ENCODE peak calls at places on chromosomes 12 and 14, in six cellular contexts. R is neuronal stem cell, Z is H9, V is mesenchymal stem cell, B is mesendoderm, M is trophoblast cell. K is an unnamed sample.

GRCh38 chr12:128798543-128799341 is 25.0 kb downstream of the SLC15A4 start:
- DNase-seq in R (no peak), Z (no peak), V (no peak), B (no peak), M (no peak), K (no peak)

GRCh38 chr12:6751767-6752166 is 1.2 kb downstream of the MLF2 start:
- DNase-seq in R (no peak), Z (no peak), V (no peak), B (no peak), M (no peak), K (no peak)

GRCh38 chr14:22188346-22188745 is 400.7 kb downstream of the DAD1 start:
- DNase-seq in R (no peak), Z (no peak), V (no peak), B (no peak), M (no peak), K (peak)

GRCh38 chr12:124764451-124764850 is 99.2 kb downstream of the SCARB1 start:
- DNase-seq in R (no peak), Z (no peak), V (peak), B (peak), M (peak), K (peak)

GRCh38 chr14:92867246-92867925 is 55.6 kb upstream of the CHGA start:
- DNase-seq in R (no peak), Z (no peak), V (no peak), B (no peak), M (no peak), K (no peak)

GRCh38 chr12:64912501-64912900 is 88.1 kb downstream of the TBC1D30 start:
- DNase-seq in R (no peak), Z (no peak), V (no peak), B (no peak), M (no peak), K (peak)

GRCh38 chr14:22658951-22659350 is 14.8 kb upstream of the OR6J1 start:
- DNase-seq in R (no peak), Z (no peak), V (no peak), B (no peak), M (no peak), K (no peak)

GRCh38 chr12:123389560-123390351 is 5.8 kb downstream of the KMT5A start:
- DNase-seq in R (no peak), Z (peak), V (peak), B (peak), M (peak), K (no peak)

GRCh38 chr14:67515386-67516079 is 17.6 kb upstream of the PLEKHH1 start:
- DNase-seq in R (no peak), Z (peak), V (no peak), B (no peak), M (no peak), K (no peak)

GRCh38 chr14:73748858-73749357 is 34.7 kb upstream of the PNMA1 start:
- DNase-seq in R (no peak), Z (no peak), V (no peak), B (no peak), M (no peak), K (no peak)

GRCh38 chr12:90621927-90622326 is 333.0 kb downstream of the CCER1 start:
- DNase-seq in R (no peak), Z (no peak), V (peak), B (no peak), M (no peak), K (peak)

GRCh38 chr12:48716493-48717251 is at the start of gene CCNT1:
- DNase-seq in R (peak), Z (peak), V (peak), B (peak), M (peak), K (peak)

GRCh38 chr12:47408171-47408871 is 297.5 kb downstream of the RPAP3 start:
- DNase-seq in R (no peak), Z (peak), V (no peak), B (peak), M (no peak), K (no peak)

GRCh38 chr12:26606911-26607310 is 226.1 kb downstream of the ITPR2 start:
- DNase-seq in R (no peak), Z (no peak), V (no peak), B (no peak), M (no peak), K (no peak)

GRCh38 chr14:104881369-104881979 is 16.4 kb downstream of the CEP170B start:
- DNase-seq in R (no peak), Z (no peak), V (no peak), B (no peak), M (no peak), K (no peak)

GRCh38 chr14:35532783-35533356 is 1.1 kb upstream of the INSM2 start:
- DNase-seq in R (no peak), Z (no peak), V (no peak), B (no peak), M (no peak), K (no peak)

GRCh38 chr12:106126441-106127288 is 12.1 kb downstream of the NUAK1 start:
- DNase-seq in R (no peak), Z (no peak), V (peak), B (no peak), M (no peak), K (peak)

GRCh38 chr12:104638218-104638617 is 181.5 kb downstream of the CHST11 start:
- DNase-seq in R (no peak), Z (no peak), V (no peak), B (no peak), M (no peak), K (no peak)

GRCh38 chr12:107362960-107363359 is 269.6 kb upstream of the CRY1 start:
- DNase-seq in R (peak), Z (no peak), V (no peak), B (no peak), M (no peak), K (no peak)

GRCh38 chr12:11981174-11981733 is 89.5 kb upstream of the BCL2L14 start:
- DNase-seq in R (no peak), Z (no peak), V (no peak), B (no peak), M (no peak), K (no peak)

GRCh38 chr12:65557425-65558167 is 266.7 kb upstream of the HMGA2 start:
- DNase-seq in R (no peak), Z (no peak), V (no peak), B (no peak), M (no peak), K (no peak)

GRCh38 chr12:52744493-52745156 is 32.5 kb downstream of the KRT76 start:
- DNase-seq in R (no peak), Z (no peak), V (no peak), B (no peak), M (no peak), K (no peak)
- H3K18ac ChIP-seq in R (no peak), Z (no peak), V (no peak), B (no peak), M (no peak), K (no peak)

DNA sequence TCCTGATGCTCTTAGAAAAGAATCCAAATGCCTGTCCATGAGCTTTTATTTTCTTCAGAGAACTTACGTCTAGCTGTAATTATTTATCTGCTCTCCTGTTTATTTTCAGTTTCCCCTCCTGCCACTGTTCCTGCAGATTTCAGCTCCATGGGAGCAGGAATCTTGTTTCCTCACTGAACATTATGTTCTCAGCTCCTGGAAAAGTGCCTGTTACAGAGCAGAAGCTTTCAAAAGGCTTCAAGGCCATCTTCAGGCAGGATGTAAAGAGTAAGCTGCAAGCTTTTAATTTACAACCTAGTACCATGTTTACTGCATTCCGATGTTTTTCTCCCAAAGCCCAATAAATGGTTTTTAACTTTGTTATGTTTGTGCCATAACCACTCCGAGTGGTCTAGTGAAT is 98.4 kb upstream of the BTG1 start:
- DNase-seq in R (no peak), Z (no peak), V (peak), B (no peak), M (no peak), K (peak)
- H2BK5ac ChIP-seq in R (no peak), Z (no peak), V (no peak), B (no peak), M (no peak), K (no peak)

DNA sequence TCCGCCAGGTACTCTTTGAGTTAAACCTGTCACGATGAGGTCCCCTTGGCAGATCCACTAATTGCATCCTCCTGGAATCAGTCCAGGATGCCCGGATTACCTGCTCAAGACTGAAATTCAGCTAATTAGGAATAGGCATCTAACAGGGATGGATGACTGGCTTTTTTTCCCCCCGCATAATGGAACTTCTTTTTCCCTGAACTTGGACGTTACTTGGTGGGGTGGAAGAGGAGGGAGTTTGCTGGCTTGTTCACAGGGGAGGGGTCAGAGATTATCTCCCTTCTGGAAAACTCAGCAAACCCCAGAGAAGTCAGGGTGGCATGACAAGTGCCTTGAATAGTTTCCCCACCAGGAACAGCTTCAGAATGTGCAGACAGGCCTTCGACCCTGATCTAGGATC is 142.3 kb downstream of the SMOC1 start:
- DNase-seq in R (no peak), Z (no peak), V (no peak), B (no peak), M (no peak), K (no peak)
- H3K18ac ChIP-seq in R (no peak), Z (no peak), V (no peak), B (no peak), M (no peak), K (no peak)

GRCh38 chr14:76922092-76922491 is 95.9 kb downstream of the LRRC74A start:
- DNase-seq in R (no peak), Z (no peak), V (no peak), B (no peak), M (no peak), K (no peak)
- H2BK5ac ChIP-seq in R (peak), Z (no peak), V (peak), B (no peak), M (no peak), K (peak)

GRCh38 chr14:61099221-61099835 is 118.3 kb downstream of the SLC38A6 start:
- DNase-seq in R (no peak), Z (no peak), V (no peak), B (no peak), M (no peak), K (peak)

GRCh38 chr14:61104358-61104757 is 123.3 kb downstream of the SLC38A6 start:
- DNase-seq in R (no peak), Z (no peak), V (no peak), B (no peak), M (no peak), K (no peak)

GRCh38 chr14:61103541-61104339 is 122.7 kb downstream of the SLC38A6 start:
- DNase-seq in R (no peak), Z (peak), V (peak), B (peak), M (peak), K (peak)

GRCh38 chr14:61102549-61103466 is 121.8 kb downstream of the SLC38A6 start:
- DNase-seq in R (no peak), Z (no peak), V (no peak), B (peak), M (no peak), K (no peak)

GRCh38 chr14:61101803-61102548 is 120.9 kb downstream of the SLC38A6 start:
- DNase-seq in R (no peak), Z (peak), V (peak), B (peak), M (no peak), K (peak)
- H3K18ac ChIP-seq in R (no peak), Z (no peak), V (peak), B (no peak), M (no peak), K (peak)

K was measured in IMR-90.